ENCODE peak calls at places on chromosome X, in eight cellular contexts. O is fibroblast of pulmonary artery, M is HFF-Myc, E is GM12865, N is fibroblast of mammary gland, X is cardiac muscle cell, U is WTC11, Y is astrocyte. H is an unnamed sample.
A peak's percentile ranks its signal among the peaks of the same experiment; 100 is the strongest.

GRCh38 chrX:103687073-103687695 is 685 bp upstream of the MORF4L2 start:
- DNase-seq in U (peak; percentile 60), X (peak; percentile 88), O (no peak), N (no peak), M (no peak), E (peak; percentile 89), Y (peak; percentile 67), H (peak; percentile 88)

GRCh38 chrX:78555401-78555980 is 103.6 kb downstream of the RTL3 start:
- DNase-seq in Y (no peak), U (no peak), O (peak; percentile 9), N (peak; percentile 9), E (peak; percentile 5), X (peak; percentile 6), M (no peak), H (no peak)

GRCh38 chrX:97860206-97860605 is 976.5 kb downstream of the RPA4 start:
- DNase-seq in N (no peak), O (no peak), U (no peak), Y (peak; percentile 51), M (no peak), E (no peak), X (no peak), H (no peak)

GRCh38 chrX:8726031-8726652 is 5.8 kb downstream of the ANOS1 start:
- DNase-seq in M (no peak), N (peak; percentile 28), X (no peak), U (no peak), E (no peak), Y (peak; percentile 64), O (no peak), H (no peak)

GRCh38 chrX:72738396-72738795 is 24.3 kb upstream of the PHKA1 start:
- DNase-seq in E (no peak), Y (no peak), O (no peak), N (no peak), U (no peak), M (no peak), X (no peak), H (no peak)

GRCh38 chrX:10507181-10507580 is 113.2 kb downstream of the MID1 start:
- DNase-seq in E (no peak), X (peak; percentile 79), M (no peak), Y (peak; percentile 73), U (no peak), N (no peak), O (peak; percentile 67), H (no peak)

GRCh38 chrX:12978205-12979010 is 3.5 kb downstream of the TMSB4X start:
- DNase-seq in E (peak; percentile 93), U (peak; percentile 26), N (peak; percentile 91), M (no peak), X (peak; percentile 88), O (peak; percentile 85), Y (peak; percentile 78), H (peak; percentile 79)

GRCh38 chrX:13533726-13534125 is 35.7 kb upstream of the EGFL6 start:
- DNase-seq in N (peak; percentile 66), M (no peak), O (peak; percentile 11), Y (peak; percentile 8), E (no peak), U (no peak), X (peak; percentile 38), H (no peak)

GRCh38 chrX:63922221-63922620 is 137.2 kb upstream of the ARHGEF9 start:
- DNase-seq in U (no peak), O (peak; percentile 12), E (no peak), X (no peak), N (peak; percentile 9), Y (no peak), M (no peak), H (no peak)

GRCh38 chrX:28659269-28659668 is 72.0 kb downstream of the IL1RAPL1 start:
- DNase-seq in N (no peak), U (peak; percentile 53), E (peak; percentile 3), X (no peak), Y (no peak), O (no peak), M (no peak), H (no peak)

GRCh38 chrX:11968470-11968869 is 169.8 kb upstream of the FRMPD4 start:
- DNase-seq in U (no peak), X (peak; percentile 20), O (peak; percentile 60), N (no peak), Y (peak; percentile 65), M (no peak), E (no peak), H (no peak)

GRCh38 chrX:150570512-150570911 is 2.1 kb downstream of the MTM1 start:
- DNase-seq in Y (no peak), M (no peak), O (peak; percentile 18), N (no peak), E (peak; percentile 57), U (no peak), X (peak; percentile 13), H (no peak)

GRCh38 chrX:110803506-110803905 is 7.9 kb upstream of the CHRDL1 start:
- DNase-seq in M (no peak), U (no peak), N (peak; percentile 31), Y (peak; percentile 40), E (no peak), O (no peak), X (no peak), H (no peak)

GRCh38 chrX:119240356-119240755 is 4.3 kb downstream of the PGRMC1 start:
- DNase-seq in X (peak; percentile 46), M (peak; percentile 53), Y (peak; percentile 87), O (peak; percentile 47), E (no peak), U (no peak), N (peak; percentile 91), H (no peak)

GRCh38 chrX:101229155-101229554 is 9.6 kb downstream of the DRP2 start:
- DNase-seq in M (peak; percentile 4), N (peak; percentile 78), E (no peak), U (no peak), X (peak; percentile 56), O (peak; percentile 54), Y (peak; percentile 86), H (no peak)

GRCh38 chrX:11398785-11399184 is 105.6 kb downstream of the AMELX start:
- DNase-seq in Y (no peak), U (no peak), E (no peak), O (no peak), N (peak; percentile 51), X (peak; percentile 18), M (no peak), H (no peak)

GRCh38 chrX:23365541-23365940 is 30.9 kb downstream of the PTCHD1 start:
- DNase-seq in N (no peak), E (no peak), X (no peak), U (no peak), Y (no peak), M (no peak), O (no peak), H (no peak)

GRCh38 chrX:15973299-15973698 is 118.7 kb upstream of the AP1S2 start:
- DNase-seq in X (peak; percentile 39), U (peak; percentile 24), O (peak; percentile 51), E (peak; percentile 66), N (peak; percentile 54), M (peak; percentile 9), Y (peak; percentile 1), H (peak; percentile 52)

GRCh38 chrX:12686324-12686723 is 104.9 kb upstream of the PRPS2 start:
- DNase-seq in M (no peak), O (no peak), N (no peak), E (no peak), X (no peak), U (no peak), Y (no peak), H (no peak)

GRCh38 chrX:109344666-109345065 is 137.2 kb downstream of the GUCY2F start:
- DNase-seq in E (no peak), M (no peak), Y (no peak), U (no peak), N (no peak), O (no peak), X (no peak), H (no peak)

GRCh38 chrX:24528605-24529004 is 63.5 kb downstream of the PDK3 start:
- DNase-seq in Y (no peak), E (peak; percentile 1), X (no peak), M (no peak), O (no peak), U (no peak), N (no peak), H (no peak)

GRCh38 chrX:115233497-115234219 is at the start of gene LRCH2:
- DNase-seq in E (no peak), Y (peak; percentile 12), M (no peak), X (peak; percentile 55), O (peak; percentile 38), N (peak; percentile 37), U (peak; percentile 39), H (no peak)

GRCh38 chrX:134526399-134526798 is 66.4 kb downstream of the HPRT1 start:
- DNase-seq in O (no peak), N (no peak), M (no peak), Y (peak; percentile 20), U (no peak), X (no peak), E (no peak), H (no peak)

GRCh38 chrX:77446029-77446585 is 1.1 kb upstream of the FGF16 start:
- DNase-seq in N (no peak), O (no peak), X (no peak), U (peak; percentile 64), Y (no peak), M (no peak), E (no peak), H (peak; percentile 28)

GRCh38 chrX:21926527-21927278 is 13.8 kb upstream of the SMS start:
- DNase-seq in U (no peak), E (peak; percentile 45), O (peak; percentile 97), N (peak; percentile 96), X (peak; percentile 94), M (peak; percentile 78), Y (peak; percentile 95), H (no peak)

GRCh38 chrX:125266153-125266660 is 53.5 kb upstream of the TEX13C start:
- DNase-seq in M (no peak), O (no peak), Y (no peak), N (no peak), X (no peak), U (no peak), E (no peak), H (no peak)

GRCh38 chrX:149004936-149005335 is 500.2 kb downstream of the IDS start:
- DNase-seq in O (no peak), E (peak; percentile 32), M (no peak), N (no peak), X (no peak), U (peak; percentile 9), Y (no peak), H (no peak)
- TF ChIP-seq CTCF in O (no peak), E (no peak), M (no peak), N (no peak), X (no peak), U (no peak), Y (no peak), H (no peak)

GRCh38 chrX:46573331-46573895 is at the start of gene CHST7:
- DNase-seq in N (peak; percentile 42), U (peak; percentile 70), Y (peak; percentile 55), O (peak; percentile 61), M (no peak), X (peak; percentile 79), E (peak; percentile 74), H (peak; percentile 68)
- TF ChIP-seq CTCF in N (peak; percentile 24), U (no peak), Y (peak; percentile 12), O (peak; percentile 35), M (peak; percentile 33), X (peak; percentile 43), E (peak; percentile 12), H (no peak)

GRCh38 chrX:54423161-54423888 is 16.9 kb upstream of the TSR2 start:
- DNase-seq in U (peak; percentile 44), Y (no peak), E (peak; percentile 12), M (no peak), X (peak; percentile 10), N (no peak), O (peak; percentile 10), H (peak; percentile 9)
- TF ChIP-seq CTCF in U (no peak), Y (no peak), E (peak; percentile 17), M (no peak), X (no peak), N (no peak), O (no peak), H (peak; percentile 23)

GRCh38 chrX:44202596-44202995 is 140.9 kb downstream of the EFHC2 start:
- DNase-seq in O (no peak), M (no peak), X (no peak), Y (no peak), N (no peak), E (no peak), U (no peak), H (no peak)

GRCh38 chrX:44203791-44204190 is 139.7 kb downstream of the EFHC2 start:
- DNase-seq in N (no peak), X (no peak), E (no peak), Y (no peak), U (no peak), M (no peak), O (no peak), H (no peak)
- TF ChIP-seq CTCF in N (no peak), X (no peak), E (no peak), Y (no peak), U (no peak), M (no peak), O (no peak), H (no peak)